ENCODE peak calls at places on chromosomes 4 and X, in four cellular contexts. One of them, this sample, is unnamed.

GRCh38 chr4:18556402-18556801 is 534.8 kb upstream of the LCORL start:
- DNase-seq in HL-60: no peak
- DNase-seq in GM12878: no peak
- DNase-seq in K562: no peak
- DNase-seq in this sample: no peak

GRCh38 chr4:161936625-161937133 is 227.1 kb downstream of the FSTL5 start:
- DNase-seq in HL-60: no peak
- DNase-seq in GM12878: no peak
- DNase-seq in K562: no peak
- DNase-seq in this sample: no peak

GRCh38 chrX:31166416-31166815 is 94.6 kb upstream of the FTHL17 start:
- DNase-seq in HL-60: no peak
- DNase-seq in GM12878: no peak
- DNase-seq in K562: no peak
- DNase-seq in this sample: no peak

GRCh38 chr4:48543796-48544195 is 53.7 kb downstream of the ZAR1 start:
- DNase-seq in K562: no peak
- DNase-seq in GM12878: no peak
- DNase-seq in HL-60: no peak
- DNase-seq in this sample: no peak

GRCh38 chrX:103220511-103221406 is 5.9 kb downstream of the BEX4 start:
- DNase-seq in GM12878: no peak
- DNase-seq in K562: no peak
- DNase-seq in HL-60: no peak
- DNase-seq in this sample: no peak

GRCh38 chr4:181971973-181972372 is 271.2 kb upstream of the TENM3 start:
- DNase-seq in K562: no peak
- DNase-seq in HL-60: no peak
- DNase-seq in GM12878: no peak
- DNase-seq in this sample: no peak

GRCh38 chr4:66609014-66609413 is 936.3 kb downstream of the CENPC start:
- DNase-seq in GM12878: no peak
- DNase-seq in K562: no peak
- DNase-seq in HL-60: no peak
- DNase-seq in this sample: no peak

GRCh38 chr4:17497890-17498523 is 13.9 kb downstream of the QDPR start:
- DNase-seq in HL-60: peak; percentile 51
- DNase-seq in K562: no peak
- DNase-seq in GM12878: no peak
- DNase-seq in this sample: no peak

GRCh38 chr4:54218736-54219135 is 10.4 kb upstream of the PDGFRA start:
- DNase-seq in K562: no peak
- DNase-seq in HL-60: no peak
- DNase-seq in GM12878: no peak
- DNase-seq in this sample: no peak

GRCh38 chrX:45743081-45743533 is 542.4 kb upstream of the DIPK2B start:
- DNase-seq in K562: no peak
- DNase-seq in HL-60: peak; percentile 22
- DNase-seq in GM12878: no peak
- DNase-seq in this sample: no peak

GRCh38 chr4:41069268-41069667 is 145.1 kb downstream of the APBB2 start:
- DNase-seq in HL-60: no peak
- DNase-seq in GM12878: no peak
- DNase-seq in K562: no peak
- DNase-seq in this sample: no peak

GRCh38 chrX:47091149-47091775 is 13.0 kb downstream of the RGN start:
- DNase-seq in HL-60: peak; percentile 32
- DNase-seq in GM12878: peak; percentile 31
- DNase-seq in K562: no peak
- DNase-seq in this sample: no peak

GRCh38 chr4:38313175-38313574 is 350.8 kb upstream of the KLF3 start:
- DNase-seq in HL-60: no peak
- DNase-seq in K562: no peak
- DNase-seq in GM12878: no peak
- DNase-seq in this sample: no peak

GRCh38 chr4:129064717-129065116 is 28.6 kb downstream of the SCLT1 start:
- DNase-seq in HL-60: no peak
- DNase-seq in GM12878: no peak
- DNase-seq in K562: no peak
- DNase-seq in this sample: no peak

GRCh38 chrX:100615015-100615414 is 21.6 kb downstream of the TSPAN6 start:
- DNase-seq in HL-60: peak; percentile 1
- DNase-seq in K562: no peak
- DNase-seq in GM12878: peak; percentile 32
- DNase-seq in this sample: no peak

GRCh38 chrX:123833387-123833786 is 26.5 kb upstream of the XIAP start:
- DNase-seq in K562: peak; percentile 69
- DNase-seq in HL-60: peak; percentile 63
- DNase-seq in GM12878: peak; percentile 33
- DNase-seq in this sample: peak; percentile 25

GRCh38 chr4:124322234-124322831 is 390.2 kb downstream of the ANKRD50 start:
- DNase-seq in K562: peak; percentile 15
- DNase-seq in GM12878: no peak
- DNase-seq in HL-60: no peak
- DNase-seq in this sample: no peak

GRCh38 chr4:74546020-74546419 is 101.1 kb downstream of the AREG start:
- DNase-seq in K562: no peak
- DNase-seq in GM12878: no peak
- DNase-seq in HL-60: no peak
- DNase-seq in this sample: no peak

GRCh38 chrX:46812445-46812844 is 24.4 kb upstream of the RP2 start:
- DNase-seq in GM12878: no peak
- DNase-seq in HL-60: no peak
- DNase-seq in K562: no peak
- DNase-seq in this sample: no peak

GRCh38 chr4:8215001-8215427 is 15.9 kb downstream of the SH3TC1 start:
- DNase-seq in K562: no peak
- DNase-seq in HL-60: no peak
- DNase-seq in GM12878: no peak
- DNase-seq in this sample: no peak

GRCh38 chr4:10593130-10593529 is 91.4 kb downstream of the CLNK start:
- DNase-seq in K562: no peak
- DNase-seq in HL-60: no peak
- DNase-seq in GM12878: no peak
- DNase-seq in this sample: no peak

GRCh38 chr4:31995943-31996901 is 1276.1 kb downstream of the PCDH7 start:
- DNase-seq in K562: peak; percentile 26
- DNase-seq in GM12878: no peak
- DNase-seq in HL-60: no peak
- DNase-seq in this sample: no peak

GRCh38 chr4:2915789-2916188 is 47.4 kb downstream of the NOP14 start:
- DNase-seq in K562: no peak
- DNase-seq in GM12878: no peak
- DNase-seq in HL-60: no peak
- DNase-seq in this sample: no peak

GRCh38 chr4:7512946-7513345 is 78.2 kb upstream of the PSAPL1 start:
- DNase-seq in HL-60: no peak
- DNase-seq in K562: no peak
- DNase-seq in GM12878: no peak
- DNase-seq in this sample: no peak

GRCh38 chr4:98626350-98626749 is 32.1 kb downstream of the TSPAN5 start:
- DNase-seq in K562: no peak
- DNase-seq in HL-60: no peak
- DNase-seq in GM12878: no peak
- DNase-seq in this sample: no peak

GRCh38 chrX:69503228-69503834 is 795 bp upstream of the NALF2 start:
- DNase-seq in HL-60: no peak
- DNase-seq in GM12878: no peak
- DNase-seq in K562: no peak
- DNase-seq in this sample: no peak

GRCh38 chrX:1164322-1165288 is 47.8 kb downstream of the CRLF2 start:
- DNase-seq in K562: no peak
- DNase-seq in GM12878: no peak
- DNase-seq in HL-60: peak; percentile 48
- DNase-seq in this sample: peak; percentile 34

GRCh38 chr4:145099653-145100052 is 1.5 kb downstream of the ABCE1 start:
- DNase-seq in HL-60: no peak
- DNase-seq in K562: no peak
- DNase-seq in GM12878: no peak
- DNase-seq in this sample: no peak

GRCh38 chr4:158604369-158604768 is 67.3 kb downstream of the C4orf46 start:
- DNase-seq in GM12878: no peak
- DNase-seq in HL-60: no peak
- DNase-seq in K562: no peak
- DNase-seq in this sample: no peak

GRCh38 chrX:119468930-119469635 is 839 bp downstream of the SLC25A5 start:
- DNase-seq in GM12878: peak; percentile 35
- DNase-seq in HL-60: peak; percentile 79
- DNase-seq in K562: peak; percentile 73
- DNase-seq in this sample: peak; percentile 48
- TF ChIP-seq POLR2AphosphoS5 in GM12878: peak; percentile 40
- TF ChIP-seq POLR2AphosphoS5 in HL-60: no peak
- TF ChIP-seq POLR2AphosphoS5 in K562: no peak
- TF ChIP-seq POLR2AphosphoS5 in this sample: peak; percentile 30

GRCh38 chrX:48493890-48494364 is 14.9 kb upstream of the PORCN start:
- DNase-seq in K562: peak; percentile 41
- DNase-seq in HL-60: peak; percentile 23
- DNase-seq in GM12878: no peak
- DNase-seq in this sample: no peak

GRCh38 chrX:48492293-48492910 is 16.4 kb upstream of the PORCN start:
- DNase-seq in GM12878: no peak
- DNase-seq in HL-60: peak; percentile 34
- DNase-seq in K562: peak; percentile 24
- DNase-seq in this sample: no peak

GRCh38 chrX:48489892-48490291 is 13.9 kb downstream of the FTSJ1 start:
- DNase-seq in HL-60: no peak
- DNase-seq in K562: no peak
- DNase-seq in GM12878: no peak
- DNase-seq in this sample: no peak

GRCh38 chrX:48490661-48491060 is 14.7 kb downstream of the FTSJ1 start:
- DNase-seq in K562: no peak
- DNase-seq in HL-60: no peak
- DNase-seq in GM12878: no peak
- DNase-seq in this sample: no peak

GRCh38 chrX:48491809-48492208 is 15.8 kb downstream of the FTSJ1 start:
- DNase-seq in K562: no peak
- DNase-seq in HL-60: no peak
- DNase-seq in GM12878: no peak
- DNase-seq in this sample: no peak
- TF ChIP-seq SPI1 in K562: no peak
- TF ChIP-seq SPI1 in HL-60: no peak
- TF ChIP-seq SPI1 in GM12878: no peak
- TF ChIP-seq SPI1 in this sample: no peak

DNA sequence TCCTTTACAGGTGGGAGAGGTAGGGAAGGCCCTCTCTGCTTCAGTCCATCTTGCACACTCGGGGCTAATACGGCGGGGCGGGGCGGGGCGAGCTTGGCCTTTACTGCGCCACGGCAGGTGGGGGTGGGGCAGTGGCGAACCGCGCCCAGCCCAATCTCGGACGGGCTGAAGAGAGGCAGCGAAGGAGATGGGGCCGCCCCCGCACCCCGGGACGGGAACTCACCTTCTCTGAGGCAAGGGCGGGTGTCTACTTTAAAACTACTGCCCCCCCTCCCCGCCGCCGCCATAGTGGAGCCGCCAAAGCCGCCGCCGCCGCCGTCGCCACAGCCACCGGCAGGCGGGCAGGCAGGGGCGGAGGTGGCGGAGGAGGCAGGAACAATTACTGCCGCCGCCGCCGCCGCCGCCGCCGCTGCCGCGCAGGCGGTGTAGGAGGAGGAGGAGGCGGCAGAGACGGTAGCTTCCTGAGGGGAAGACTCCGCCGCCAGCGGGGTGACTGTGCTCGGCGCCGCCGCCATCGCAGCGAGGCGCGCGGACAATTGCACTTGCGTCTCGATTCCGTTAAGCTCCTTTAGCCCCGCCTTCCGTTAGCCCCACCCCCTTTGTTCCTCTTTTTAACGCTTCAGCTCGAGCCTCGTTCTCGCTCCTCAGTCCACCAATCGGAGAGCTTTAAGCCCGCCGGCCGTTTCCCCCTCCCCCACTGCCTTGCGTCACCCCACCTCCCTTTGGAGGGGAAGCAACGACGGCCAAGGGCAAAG is at the start of gene ZMAT1:
- DNase-seq in HL-60: peak; percentile 97
- DNase-seq in GM12878: peak; percentile 21
- DNase-seq in K562: peak; percentile 78
- DNase-seq in this sample: peak; percentile 36
- TF ChIP-seq POLR2AphosphoS5 in HL-60: peak; percentile 77
- TF ChIP-seq POLR2AphosphoS5 in GM12878: peak; percentile 73
- TF ChIP-seq POLR2AphosphoS5 in K562: no peak
- TF ChIP-seq POLR2AphosphoS5 in this sample: peak; percentile 58

GRCh38 chr4:163920426-163920825 is 425.9 kb downstream of the TMA16 start:
- DNase-seq in HL-60: no peak
- DNase-seq in K562: no peak
- DNase-seq in GM12878: no peak
- DNase-seq in this sample: no peak
- TF ChIP-seq SPI1 in HL-60: no peak
- TF ChIP-seq SPI1 in K562: no peak
- TF ChIP-seq SPI1 in GM12878: no peak
- TF ChIP-seq SPI1 in this sample: no peak